ENCODE peak calls at places on chromosomes 12 and 14, in seven cellular contexts. X, I, B, P, G, C and N are unnamed samples.

GRCh38 chr14:100669468-100669867 is 57.2 kb upstream of the DLK1 start:
- DNase-seq in X (peak; percentile 71), I (no peak), B (no peak), P (no peak), G (no peak), C (no peak), N (no peak)

GRCh38 chr12:27549801-27550652 is 26.0 kb downstream of the PPFIBP1 start:
- DNase-seq in X (peak; percentile 86), I (peak; percentile 97), B (no peak), P (peak; percentile 50), G (peak; percentile 97), C (no peak), N (peak; percentile 97)

GRCh38 chr12:14072952-14073351 is 91.5 kb upstream of the GRIN2B start:
- DNase-seq in X (no peak), I (no peak), B (no peak), P (no peak), G (no peak), C (no peak), N (no peak)

GRCh38 chr14:94582199-94582750 is 1.0 kb downstream of the SERPINA5 start:
- DNase-seq in X (no peak), I (no peak), B (no peak), P (no peak), G (no peak), C (no peak), N (no peak)

GRCh38 chr14:99268776-99269510 is 3.1 kb downstream of the BCL11B start:
- DNase-seq in X (no peak), I (no peak), B (no peak), P (peak; percentile 38), G (no peak), C (no peak), N (no peak)

GRCh38 chr14:61476737-61477410 is 155.5 kb downstream of the PRKCH start:
- DNase-seq in X (no peak), I (peak; percentile 98), B (no peak), P (no peak), G (peak; percentile 76), C (no peak), N (peak; percentile 99)

GRCh38 chr14:89314274-89314673 is 102.8 kb downstream of the FOXN3 start:
- DNase-seq in X (no peak), I (no peak), B (no peak), P (no peak), G (no peak), C (no peak), N (no peak)

GRCh38 chr14:60905930-60906329 is 74.9 kb downstream of the TRMT5 start:
- DNase-seq in X (no peak), I (no peak), B (no peak), P (no peak), G (no peak), C (no peak), N (peak; percentile 38)

GRCh38 chr12:61879229-61879628 is 381.0 kb upstream of the USP15 start:
- DNase-seq in X (no peak), I (no peak), B (no peak), P (no peak), G (no peak), C (no peak), N (no peak)

GRCh38 chr14:74049886-74050495 is 30.8 kb downstream of the BBOF1 start:
- DNase-seq in X (no peak), I (no peak), B (no peak), P (no peak), G (no peak), C (no peak), N (no peak)

GRCh38 chr12:28711411-28711810 is 437.7 kb upstream of the FAR2 start:
- DNase-seq in X (no peak), I (no peak), B (no peak), P (no peak), G (no peak), C (no peak), N (peak; percentile 7)
- H2BK120ac ChIP-seq in X (no peak overlapping the region), I (no peak overlapping the region), B (no peak overlapping the region), P (no peak overlapping the region), G (no peak overlapping the region), C (no peak overlapping the region), N (no peak overlapping the region)

GRCh38 chr14:95691591-95691990 is 5.4 kb downstream of the TCL1B start:
- DNase-seq in X (no peak), I (no peak), B (no peak), P (no peak), G (no peak), C (no peak), N (no peak)

GRCh38 chr14:95689441-95689840 is 3.2 kb downstream of the TCL1B start:
- DNase-seq in X (no peak), I (no peak), B (no peak), P (no peak), G (no peak), C (no peak), N (no peak)

GRCh38 chr14:95695051-95695450 is 8.8 kb downstream of the TCL1B start:
- DNase-seq in X (no peak), I (no peak), B (no peak), P (no peak), G (no peak), C (peak; percentile 39), N (no peak)

GRCh38 chr14:95690815-95691214 is 4.6 kb downstream of the TCL1B start:
- DNase-seq in X (no peak), I (no peak), B (no peak), P (no peak), G (no peak), C (no peak), N (no peak)

DNA sequence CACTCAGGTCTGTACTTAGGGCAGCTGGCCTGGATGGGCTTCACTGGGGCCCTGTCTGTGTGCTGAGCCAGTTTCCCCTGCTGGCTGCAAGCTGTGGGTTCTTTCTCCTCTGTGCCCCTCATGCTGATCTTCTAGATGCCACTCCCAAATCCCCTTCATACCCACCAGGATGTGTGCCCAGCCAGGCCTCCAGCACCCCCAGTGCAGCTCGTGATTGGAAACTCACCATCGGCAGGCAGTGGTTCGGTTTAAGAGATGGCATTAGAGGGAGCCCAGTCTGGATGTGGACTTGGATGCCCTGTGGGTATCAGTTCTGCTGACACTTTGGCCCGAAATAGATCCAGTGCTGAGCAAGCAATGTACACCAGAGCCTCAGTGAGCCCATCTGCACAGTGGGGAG is 5.9 kb downstream of the TCL1B start:
- DNase-seq in X (no peak), I (no peak), B (no peak), P (no peak), G (no peak), C (no peak), N (no peak)
- H2BK120ac ChIP-seq in X (no peak overlapping the region), I (no peak overlapping the region), B (no peak overlapping the region), P (no peak overlapping the region), G (no peak overlapping the region), C (no peak overlapping the region), N (no peak overlapping the region)

GRCh38 chr12:53862831-53863230 is 75.8 kb upstream of the HOXC13 start:
- DNase-seq in X (no peak), I (no peak), B (no peak), P (no peak), G (peak; percentile 93), C (no peak), N (peak; percentile 2)

GRCh38 chr12:53862206-53862605 is 76.4 kb upstream of the HOXC13 start:
- DNase-seq in X (no peak), I (no peak), B (no peak), P (no peak), G (peak; percentile 6), C (no peak), N (no peak)

GRCh38 chr12:53856132-53856531 is 82.5 kb upstream of the HOXC13 start:
- DNase-seq in X (no peak), I (no peak), B (no peak), P (no peak), G (no peak), C (no peak), N (no peak)

GRCh38 chr12:53860426-53861223 is 78.0 kb upstream of the HOXC13 start:
- DNase-seq in X (no peak), I (no peak), B (no peak), P (no peak), G (no peak), C (no peak), N (no peak)
- H2BK120ac ChIP-seq in X (no peak overlapping the region), I (no peak overlapping the region), B (no peak overlapping the region), P (no peak overlapping the region), G (no peak overlapping the region), C (no peak overlapping the region), N (no peak overlapping the region)

GRCh38 chr14:23024612-23025075 is 10.1 kb downstream of the PSMB5 start:
- DNase-seq in X (no peak), I (no peak), B (no peak), P (no peak), G (no peak), C (no peak), N (no peak)

GRCh38 chr14:23025181-23025788 is 9.4 kb downstream of the PSMB5 start:
- DNase-seq in X (peak; percentile 59), I (peak; percentile 21), B (no peak), P (no peak), G (no peak), C (no peak), N (no peak)

GRCh38 chr14:23021969-23022368 is 12.0 kb upstream of the C14orf93 start:
- DNase-seq in X (no peak), I (no peak), B (no peak), P (no peak), G (no peak), C (no peak), N (no peak)

GRCh38 chr14:23022849-23023499 is 11.7 kb downstream of the PSMB5 start:
- DNase-seq in X (peak; percentile 71), I (no peak), B (no peak), P (no peak), G (no peak), C (no peak), N (no peak)

GRCh38 chr14:23023500-23024152 is 11.1 kb downstream of the PSMB5 start:
- DNase-seq in X (no peak), I (no peak), B (no peak), P (no peak), G (no peak), C (no peak), N (no peak)
- H2BK120ac ChIP-seq in X (no peak overlapping the region), I (no peak overlapping the region), B (no peak overlapping the region), P (no peak overlapping the region), G (no peak overlapping the region), C (no peak overlapping the region), N (no peak overlapping the region)

DNA sequence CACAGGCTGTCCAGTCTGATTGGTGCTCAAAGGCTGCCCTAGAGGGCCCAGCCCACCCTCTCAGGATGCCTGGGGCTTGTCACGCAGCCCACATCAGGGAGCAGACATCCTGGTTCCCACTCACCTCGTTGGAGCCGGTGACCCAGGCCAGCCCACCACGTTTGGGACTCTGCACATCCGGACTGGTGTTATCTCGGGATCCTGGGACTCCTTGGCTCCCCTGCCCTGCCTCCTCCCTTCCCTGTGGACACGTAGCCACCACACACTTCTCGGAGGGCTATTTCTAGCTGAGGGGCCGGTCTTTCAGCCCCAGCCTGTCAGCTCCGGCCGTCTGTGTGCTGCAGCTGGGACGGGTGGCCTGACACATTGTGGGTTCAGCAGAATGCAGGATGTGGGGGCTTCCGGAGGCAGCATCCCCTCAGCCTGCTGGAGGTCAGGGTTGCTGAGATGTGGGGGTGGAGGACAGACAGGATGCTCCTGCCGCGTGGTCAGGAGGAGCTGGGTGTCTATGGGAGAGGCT is 12.8 kb upstream of the FGF23 start:
- DNase-seq in X (no peak), I (no peak), B (no peak), P (no peak), G (no peak), C (no peak), N (no peak)
- H2BK120ac ChIP-seq in X (no peak overlapping the region), I (no peak overlapping the region), B (no peak overlapping the region), P (no peak overlapping the region), G (no peak overlapping the region), C (no peak overlapping the region), N (no peak overlapping the region)

GRCh38 chr12:40898505-40898904 is 206.3 kb downstream of the CNTN1 start:
- DNase-seq in X (no peak), I (no peak), B (no peak), P (no peak), G (no peak), C (no peak), N (no peak)
- H2BK120ac ChIP-seq in X (no peak overlapping the region), I (no peak overlapping the region), B (no peak overlapping the region), P (no peak overlapping the region), G (no peak overlapping the region), C (no peak overlapping the region), N (no peak overlapping the region)